ENCODE peak calls at places on chromosomes 3 and 15, in eight cellular contexts. One of them, this sample, is unnamed. For H3K4me1, the result is how much of the 10 kb centered on the place peaks cover.

GRCh38 chr15:26736502-26737248 is 36.2 kb downstream of the GABRB3 start:
- DNase-seq in Panc1: no peak
- DNase-seq in HepG2: no peak
- DNase-seq in HCT116: no peak
- DNase-seq in esophagus muscularis mucosa: peak
- DNase-seq in SK-N-SH: no peak
- DNase-seq in upper lobe of left lung: no peak
- DNase-seq in prostate gland: no peak
- DNase-seq in this sample: no peak

GRCh38 chr15:21261965-21262850 is 178.1 kb downstream of the POTEB3 start:
- DNase-seq in Panc1: no peak
- DNase-seq in HepG2: no peak
- DNase-seq in HCT116: no peak
- DNase-seq in esophagus muscularis mucosa: no peak
- DNase-seq in SK-N-SH: peak
- DNase-seq in upper lobe of left lung: peak
- DNase-seq in prostate gland: no peak
- DNase-seq in this sample: peak

GRCh38 chr15:59539799-59540198 is 71.8 kb upstream of the GCNT3 start:
- DNase-seq in Panc1: no peak
- DNase-seq in HepG2: no peak
- DNase-seq in HCT116: no peak
- DNase-seq in esophagus muscularis mucosa: no peak
- DNase-seq in SK-N-SH: no peak
- DNase-seq in upper lobe of left lung: no peak
- DNase-seq in prostate gland: no peak
- DNase-seq in this sample: no peak

GRCh38 chr3:39506863-39507262 is 39.4 kb downstream of the MOBP start:
- DNase-seq in Panc1: no peak
- DNase-seq in HepG2: no peak
- DNase-seq in HCT116: no peak
- DNase-seq in esophagus muscularis mucosa: no peak
- DNase-seq in SK-N-SH: no peak
- DNase-seq in upper lobe of left lung: no peak
- DNase-seq in prostate gland: no peak
- DNase-seq in this sample: no peak

GRCh38 chr3:119301662-119302061 is 7.5 kb downstream of the ARHGAP31 start:
- DNase-seq in Panc1: no peak
- DNase-seq in HepG2: no peak
- DNase-seq in HCT116: no peak
- DNase-seq in esophagus muscularis mucosa: peak
- DNase-seq in SK-N-SH: no peak
- DNase-seq in upper lobe of left lung: no peak
- DNase-seq in prostate gland: no peak
- DNase-seq in this sample: no peak

GRCh38 chr3:184237772-184238171 is 8.4 kb downstream of the VWA5B2 start:
- DNase-seq in Panc1: no peak
- DNase-seq in HepG2: no peak
- DNase-seq in HCT116: no peak
- DNase-seq in esophagus muscularis mucosa: no peak
- DNase-seq in SK-N-SH: no peak
- DNase-seq in upper lobe of left lung: no peak
- DNase-seq in prostate gland: no peak
- DNase-seq in this sample: no peak

GRCh38 chr3:177687291-177687690 is 490.0 kb upstream of the TBL1XR1 start:
- DNase-seq in Panc1: no peak
- DNase-seq in HepG2: no peak
- DNase-seq in HCT116: no peak
- DNase-seq in esophagus muscularis mucosa: no peak
- DNase-seq in SK-N-SH: no peak
- DNase-seq in upper lobe of left lung: no peak
- DNase-seq in prostate gland: no peak
- DNase-seq in this sample: no peak

GRCh38 chr3:128523591-128523990 is 30.6 kb upstream of the GATA2 start:
- DNase-seq in Panc1: no peak
- DNase-seq in HepG2: no peak
- DNase-seq in HCT116: no peak
- DNase-seq in esophagus muscularis mucosa: peak
- DNase-seq in SK-N-SH: no peak
- DNase-seq in upper lobe of left lung: peak
- DNase-seq in prostate gland: no peak
- DNase-seq in this sample: no peak

GRCh38 chr3:46668591-46668990 is 24.9 kb downstream of the ALS2CL start:
- DNase-seq in Panc1: no peak
- DNase-seq in HepG2: no peak
- DNase-seq in HCT116: no peak
- DNase-seq in esophagus muscularis mucosa: no peak
- DNase-seq in SK-N-SH: peak
- DNase-seq in upper lobe of left lung: no peak
- DNase-seq in prostate gland: no peak
- DNase-seq in this sample: peak

GRCh38 chr3:27342279-27342678 is 26.9 kb downstream of the NEK10 start:
- DNase-seq in Panc1: no peak
- DNase-seq in HepG2: no peak
- DNase-seq in HCT116: no peak
- DNase-seq in esophagus muscularis mucosa: no peak
- DNase-seq in SK-N-SH: no peak
- DNase-seq in upper lobe of left lung: no peak
- DNase-seq in prostate gland: no peak
- DNase-seq in this sample: no peak

GRCh38 chr3:127675651-127676391 is 3.1 kb downstream of the ABTB1 start:
- DNase-seq in Panc1: no peak
- DNase-seq in HepG2: no peak
- DNase-seq in HCT116: no peak
- DNase-seq in esophagus muscularis mucosa: no peak
- DNase-seq in SK-N-SH: no peak
- DNase-seq in upper lobe of left lung: no peak
- DNase-seq in prostate gland: no peak
- DNase-seq in this sample: peak

GRCh38 chr3:132318451-132318850 is 1.2 kb downstream of the ACP3 start:
- DNase-seq in Panc1: no peak
- DNase-seq in HepG2: no peak
- DNase-seq in HCT116: no peak
- DNase-seq in esophagus muscularis mucosa: no peak
- DNase-seq in SK-N-SH: no peak
- DNase-seq in upper lobe of left lung: no peak
- DNase-seq in prostate gland: no peak
- DNase-seq in this sample: no peak

GRCh38 chr3:187281191-187281714 is 10.3 kb downstream of the MASP1 start:
- DNase-seq in Panc1: no peak
- DNase-seq in HepG2: no peak
- DNase-seq in HCT116: no peak
- DNase-seq in esophagus muscularis mucosa: no peak
- DNase-seq in SK-N-SH: no peak
- DNase-seq in upper lobe of left lung: no peak
- DNase-seq in prostate gland: no peak
- DNase-seq in this sample: no peak

GRCh38 chr3:110989446-110989845 is 82.2 kb upstream of the NECTIN3 start:
- DNase-seq in Panc1: no peak
- DNase-seq in HepG2: no peak
- DNase-seq in HCT116: no peak
- DNase-seq in esophagus muscularis mucosa: no peak
- DNase-seq in SK-N-SH: no peak
- DNase-seq in upper lobe of left lung: no peak
- DNase-seq in prostate gland: no peak
- DNase-seq in this sample: no peak

GRCh38 chr15:77327168-77327567 is 92.7 kb downstream of the PEAK1 start:
- DNase-seq in Panc1: no peak
- DNase-seq in HepG2: no peak
- DNase-seq in HCT116: no peak
- DNase-seq in esophagus muscularis mucosa: no peak
- DNase-seq in SK-N-SH: no peak
- DNase-seq in upper lobe of left lung: no peak
- DNase-seq in prostate gland: no peak
- DNase-seq in this sample: no peak

GRCh38 chr3:48405971-48406370 is 23.9 kb downstream of the PLXNB1 start:
- DNase-seq in Panc1: no peak
- DNase-seq in HepG2: no peak
- DNase-seq in HCT116: no peak
- DNase-seq in esophagus muscularis mucosa: no peak
- DNase-seq in SK-N-SH: no peak
- DNase-seq in upper lobe of left lung: no peak
- DNase-seq in prostate gland: no peak
- DNase-seq in this sample: peak

GRCh38 chr15:83692820-83693581 is 39.1 kb downstream of the ADAMTSL3 start:
- DNase-seq in Panc1: no peak
- DNase-seq in HepG2: no peak
- DNase-seq in HCT116: no peak
- DNase-seq in esophagus muscularis mucosa: no peak
- DNase-seq in SK-N-SH: no peak
- DNase-seq in upper lobe of left lung: peak
- DNase-seq in prostate gland: no peak
- DNase-seq in this sample: no peak
- H3K4me1 ChIP-seq in Panc1: under half
- H3K4me1 ChIP-seq in HepG2: under half
- H3K4me1 ChIP-seq in HCT116: under half
- H3K4me1 ChIP-seq in esophagus muscularis mucosa: under half
- H3K4me1 ChIP-seq in SK-N-SH: under half
- H3K4me1 ChIP-seq in upper lobe of left lung: under half
- H3K4me1 ChIP-seq in prostate gland: under half
- H3K4me1 ChIP-seq in this sample: under half

DNA sequence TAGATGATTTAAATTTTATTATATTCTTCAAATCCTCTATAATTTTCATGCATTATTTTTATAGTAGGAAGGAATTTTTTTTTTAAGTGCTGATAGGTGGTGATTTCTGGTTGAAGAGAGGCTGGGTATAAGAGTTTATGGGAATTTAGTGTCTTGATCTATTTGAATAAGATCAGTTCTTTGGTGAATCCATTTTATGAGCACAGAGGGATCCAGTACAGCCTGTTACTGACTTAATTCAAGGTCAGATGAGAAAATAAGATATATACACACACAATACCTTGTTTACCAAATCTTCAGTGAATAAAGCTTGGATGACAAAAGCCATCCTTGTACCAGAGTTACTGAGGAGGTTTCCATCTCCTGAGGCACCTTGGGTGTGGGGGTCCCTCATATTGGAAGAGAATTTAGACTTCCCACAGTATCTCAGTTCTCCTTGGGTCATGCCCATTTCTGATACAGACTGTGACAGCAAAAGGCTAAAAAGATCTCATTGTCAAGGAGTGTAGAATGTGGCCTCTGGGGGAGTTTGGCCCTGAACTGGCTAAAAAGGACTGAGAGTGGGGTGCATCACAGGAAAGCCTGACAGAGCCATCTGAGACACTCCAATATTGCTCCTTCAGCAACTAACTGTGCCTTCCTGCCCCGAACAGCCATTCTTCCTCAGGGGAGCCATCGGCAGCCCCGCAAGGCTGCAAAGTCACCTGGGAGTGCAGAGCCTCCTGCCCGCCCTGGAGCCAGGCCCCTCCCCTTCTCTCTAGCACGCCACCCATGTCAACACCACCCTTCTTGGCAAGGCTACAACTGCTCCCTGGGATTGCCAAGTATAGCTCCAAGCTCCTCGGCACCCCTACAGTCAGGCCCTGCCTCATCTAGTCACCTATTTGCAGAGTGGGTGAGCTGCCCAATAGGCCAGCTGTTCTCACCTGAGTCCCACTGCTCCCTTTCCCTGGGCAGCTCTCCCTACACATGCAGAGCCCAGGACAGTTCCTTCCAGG is 43.1 kb upstream of the HACD2 start:
- DNase-seq in Panc1: no peak
- DNase-seq in HepG2: no peak
- DNase-seq in HCT116: no peak
- DNase-seq in esophagus muscularis mucosa: no peak
- DNase-seq in SK-N-SH: no peak
- DNase-seq in upper lobe of left lung: no peak
- DNase-seq in prostate gland: peak
- DNase-seq in this sample: no peak
- TF ChIP-seq POLR2AphosphoS5 in Panc1: no peak
- TF ChIP-seq POLR2AphosphoS5 in HepG2: no peak
- TF ChIP-seq POLR2AphosphoS5 in HCT116: no peak
- TF ChIP-seq POLR2AphosphoS5 in esophagus muscularis mucosa: peak
- TF ChIP-seq POLR2AphosphoS5 in SK-N-SH: no peak
- TF ChIP-seq POLR2AphosphoS5 in upper lobe of left lung: no peak
- TF ChIP-seq POLR2AphosphoS5 in prostate gland: peak
- TF ChIP-seq POLR2AphosphoS5 in this sample: no peak

DNA sequence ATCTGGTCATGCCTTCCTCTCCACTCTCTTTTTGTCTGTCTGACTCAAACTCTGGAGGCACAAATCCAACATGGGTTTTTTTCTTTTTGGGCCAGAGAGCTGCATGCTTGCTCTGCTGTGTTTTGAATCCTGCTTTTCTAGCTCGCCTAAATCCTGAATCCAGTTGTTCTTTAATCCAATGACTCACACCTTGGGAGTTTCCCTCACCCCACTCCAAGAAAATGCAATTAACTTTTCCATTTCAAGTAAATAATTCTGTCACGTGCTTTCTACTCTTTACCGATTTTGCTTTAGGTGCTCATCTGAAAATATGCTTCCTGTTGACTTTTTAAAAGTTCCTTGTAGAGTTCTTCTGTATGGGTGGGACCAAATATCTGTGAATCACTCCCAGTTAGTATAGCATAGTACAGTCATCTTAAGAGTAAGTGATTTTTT is 47.6 kb downstream of the SLMAP start:
- DNase-seq in Panc1: peak
- DNase-seq in HepG2: no peak
- DNase-seq in HCT116: peak
- DNase-seq in esophagus muscularis mucosa: no peak
- DNase-seq in SK-N-SH: no peak
- DNase-seq in upper lobe of left lung: no peak
- DNase-seq in prostate gland: peak
- DNase-seq in this sample: no peak
- H3K27ac ChIP-seq in Panc1: no peak
- H3K27ac ChIP-seq in HepG2: no peak
- H3K27ac ChIP-seq in HCT116: peak
- H3K27ac ChIP-seq in esophagus muscularis mucosa: no peak
- H3K27ac ChIP-seq in SK-N-SH: peak
- H3K27ac ChIP-seq in upper lobe of left lung: no peak
- H3K27ac ChIP-seq in prostate gland: no peak
- H3K27ac ChIP-seq in this sample: peak

DNA sequence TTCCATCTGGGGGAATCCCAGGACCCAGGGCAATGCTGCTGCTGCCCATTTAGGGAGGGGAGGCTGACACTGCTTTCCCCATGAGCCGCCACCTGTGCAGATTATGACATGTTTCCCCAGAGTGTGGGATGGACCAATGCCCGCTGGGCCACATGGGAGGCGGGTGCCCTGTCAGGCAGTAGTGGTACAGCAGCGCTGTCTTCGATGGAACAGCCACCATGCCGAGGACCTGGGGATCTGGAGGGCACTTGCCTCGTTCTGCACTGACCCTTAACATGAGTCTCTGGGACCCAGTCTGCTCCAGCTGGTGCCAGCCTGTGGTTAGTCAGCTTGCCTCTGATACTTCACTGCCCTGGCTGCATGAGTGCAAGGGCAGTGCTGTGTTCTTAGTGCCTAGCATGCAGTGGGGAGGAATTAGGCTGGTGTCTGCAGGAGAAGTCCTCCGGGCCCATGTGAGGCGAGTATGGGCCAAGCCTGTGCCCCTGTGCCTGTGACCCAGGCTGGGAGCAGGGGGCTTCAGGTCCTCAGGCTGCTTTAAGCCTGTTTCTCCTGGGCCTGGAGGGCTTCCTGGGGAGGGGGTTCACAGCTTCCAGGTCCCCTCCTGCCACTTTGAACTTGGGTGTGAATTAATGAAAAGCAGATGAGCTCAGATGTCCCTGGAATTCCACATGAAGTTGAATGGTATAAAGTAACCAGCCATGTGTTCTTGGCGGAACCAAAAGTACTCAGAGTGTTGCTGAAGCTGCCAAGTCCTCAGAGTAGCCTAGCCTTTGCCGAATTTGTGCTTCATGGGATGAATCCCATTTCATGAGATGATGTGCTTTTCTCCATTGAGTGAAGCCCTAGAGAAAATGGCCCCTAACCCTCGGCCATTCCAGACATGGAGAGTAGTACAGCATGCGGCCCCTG is 22.9 kb downstream of the KLF13 start:
- DNase-seq in Panc1: no peak
- DNase-seq in HepG2: no peak
- DNase-seq in HCT116: no peak
- DNase-seq in esophagus muscularis mucosa: no peak
- DNase-seq in SK-N-SH: no peak
- DNase-seq in upper lobe of left lung: no peak
- DNase-seq in prostate gland: no peak
- DNase-seq in this sample: no peak
- H3K4me1 ChIP-seq in Panc1: under half
- H3K4me1 ChIP-seq in HepG2: under half
- H3K4me1 ChIP-seq in HCT116: under half
- H3K4me1 ChIP-seq in esophagus muscularis mucosa: half or more
- H3K4me1 ChIP-seq in SK-N-SH: half or more
- H3K4me1 ChIP-seq in upper lobe of left lung: half or more
- H3K4me1 ChIP-seq in prostate gland: under half
- H3K4me1 ChIP-seq in this sample: under half

This sample was measured in breast epithelium.